ENCODE peak calls at places on chromosomes 3 and 15, in ten cellular contexts. R, B, J, Y, N, X, W, Z, D and M are unnamed samples.
A peak's percentile ranks its signal among the peaks of the same experiment; 100 is the strongest.

GRCh38 chr15:28936481-28936881 is 50.7 kb downstream of the APBA2 start:
- DNase-seq in R (no peak), B (no peak), J (no peak), Y (no peak), N (no peak), X (no peak), W (no peak), Z (no peak), D (no peak), M (no peak)

GRCh38 chr3:31943041-31943440 is 38.0 kb downstream of the OSBPL10 start:
- DNase-seq in R (no peak), B (no peak), J (no peak), Y (no peak), N (no peak), X (no peak), W (no peak), Z (no peak), D (no peak), M (no peak)

GRCh38 chr15:68818088-68818670 is 2.5 kb downstream of the ANP32A start:
- DNase-seq in R (peak; percentile 42), B (peak; percentile 64), J (peak; percentile 93), Y (peak; percentile 77), N (peak; percentile 69), X (peak; percentile 57), W (peak; percentile 73), Z (peak; percentile 50), D (peak; percentile 56), M (peak; percentile 67)

GRCh38 chr3:159855599-159856495 is 132.8 kb upstream of the IL12A start:
- DNase-seq in R (no peak), B (no peak), J (no peak), Y (no peak), N (no peak), X (no peak), W (no peak), Z (no peak), D (no peak), M (no peak)

GRCh38 chr3:39724233-39724846 is 85.1 kb upstream of the MYRIP start:
- DNase-seq in R (no peak), B (no peak), J (peak; percentile 2), Y (no peak), N (no peak), X (no peak), W (peak; percentile 33), Z (no peak), D (no peak), M (no peak)

GRCh38 chr3:128243602-128244504 is 90.6 kb downstream of the EEFSEC start:
- DNase-seq in R (no peak), B (no peak), J (no peak), Y (no peak), N (no peak), X (no peak), W (no peak), Z (no peak), D (no peak), M (no peak)

GRCh38 chr3:177141899-177142651 is 55.2 kb downstream of the TBL1XR1 start:
- DNase-seq in R (no peak), B (no peak), J (no peak), Y (no peak), N (no peak), X (peak; percentile 42), W (no peak), Z (no peak), D (no peak), M (no peak)

GRCh38 chr15:60972301-60972700 is 256.8 kb downstream of the RORA start:
- DNase-seq in R (no peak), B (no peak), J (no peak), Y (no peak), N (no peak), X (no peak), W (peak; percentile 73), Z (no peak), D (no peak), M (no peak)

GRCh38 chr15:41891226-41891625 is 2.6 kb downstream of the SPTBN5 start:
- DNase-seq in R (no peak), B (no peak), J (no peak), Y (no peak), N (no peak), X (no peak), W (no peak), Z (no peak), D (no peak), M (no peak)

GRCh38 chr3:61926913-61927312 is 365.5 kb downstream of the PTPRG start:
- DNase-seq in R (no peak), B (no peak), J (no peak), Y (no peak), N (no peak), X (no peak), W (peak; percentile 84), Z (no peak), D (no peak), M (no peak)

GRCh38 chr15:90334304-90334731 is 17.8 kb upstream of the ZNF774 start:
- DNase-seq in R (no peak), B (no peak), J (no peak), Y (no peak), N (no peak), X (no peak), W (no peak), Z (no peak), D (no peak), M (no peak)

GRCh38 chr3:53641397-53641796 is 147.0 kb downstream of the CACNA1D start:
- DNase-seq in R (no peak), B (no peak), J (no peak), Y (no peak), N (no peak), X (no peak), W (no peak), Z (no peak), D (no peak), M (no peak)

GRCh38 chr3:124260206-124260915 is 268.4 kb upstream of the ROPN1 start:
- DNase-seq in R (no peak), B (peak; percentile 50), J (peak; percentile 16), Y (peak; percentile 61), N (peak; percentile 63), X (no peak), W (peak; percentile 80), Z (no peak), D (no peak), M (no peak)

GRCh38 chr15:65611888-65612615 is 1.1 kb upstream of the INTS14 start:
- DNase-seq in R (no peak), B (no peak), J (no peak), Y (no peak), N (no peak), X (no peak), W (no peak), Z (no peak), D (no peak), M (no peak)

GRCh38 chr3:129106320-129106719 is 15.3 kb downstream of the RAB43 start:
- DNase-seq in R (no peak), B (no peak), J (no peak), Y (peak; percentile 42), N (no peak), X (peak; percentile 74), W (no peak), Z (no peak), D (no peak), M (peak; percentile 43)

GRCh38 chr3:71078199-71078598 is 505.3 kb downstream of the FOXP1 start:
- DNase-seq in R (no peak), B (no peak), J (no peak), Y (no peak), N (no peak), X (no peak), W (no peak), Z (no peak), D (no peak), M (no peak)

GRCh38 chr3:55434789-55435188 is 52.3 kb downstream of the WNT5A start:
- DNase-seq in R (no peak), B (no peak), J (peak; percentile 38), Y (no peak), N (no peak), X (peak; percentile 60), W (peak; percentile 55), Z (no peak), D (no peak), M (no peak)
- TF ChIP-seq CTCF in R (no peak), B (no peak), J (peak; percentile 64), Y (no peak), N (no peak), X (peak; percentile 79), W (peak; percentile 69), Z (no peak), D (peak; percentile 57), M (no peak)

DNA sequence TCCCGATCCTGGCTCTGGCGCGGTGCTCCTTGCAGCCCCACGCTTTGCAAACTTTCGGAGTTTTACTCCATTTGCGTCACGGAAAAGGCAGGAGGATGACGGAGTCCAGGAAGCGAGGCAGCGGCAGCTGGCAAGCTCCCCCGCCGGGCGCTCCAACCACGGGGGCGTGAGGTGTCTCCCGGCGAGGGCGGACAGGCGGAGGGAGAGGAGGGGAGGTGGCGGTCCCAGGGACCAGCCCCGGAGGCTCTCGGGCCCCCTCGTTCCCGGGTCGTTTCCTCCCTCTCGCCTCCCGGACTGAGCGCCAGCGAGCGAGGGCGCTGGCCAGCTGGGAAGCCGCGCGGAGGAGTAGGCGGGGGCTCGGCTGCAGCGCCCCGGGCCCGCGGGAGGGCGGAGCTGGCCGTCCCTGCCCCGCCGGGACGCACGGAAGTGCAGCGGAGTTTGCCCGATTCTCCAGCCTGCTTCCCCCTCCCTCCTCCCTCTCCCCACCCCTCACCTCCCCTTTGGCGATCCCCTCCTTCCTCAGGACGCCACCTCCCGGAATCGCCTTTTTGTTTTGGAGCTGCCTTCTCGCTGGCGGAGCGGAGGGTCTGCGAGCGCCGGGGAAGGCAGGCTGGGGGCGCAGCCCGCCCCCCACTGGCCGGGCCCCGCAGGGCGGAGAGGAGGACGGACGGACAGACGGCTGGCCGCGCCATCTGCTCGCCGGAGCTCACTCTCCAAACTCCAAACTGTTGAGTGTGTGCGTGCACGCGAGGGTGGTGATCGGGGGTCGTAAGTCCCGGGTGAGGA is at the start of gene SNX33:
- DNase-seq in R (no peak), B (peak; percentile 80), J (peak; percentile 89), Y (peak; percentile 66), N (peak; percentile 87), X (peak; percentile 25), W (peak; percentile 92), Z (peak; percentile 30), D (peak; percentile 65), M (peak; percentile 89)
- TF ChIP-seq CTCF in R (peak; percentile 33), B (no peak), J (peak; percentile 58), Y (peak; percentile 28), N (peak; percentile 57), X (peak; percentile 50), W (peak; percentile 29), Z (no peak), D (peak; percentile 61), M (peak; percentile 65)

DNA sequence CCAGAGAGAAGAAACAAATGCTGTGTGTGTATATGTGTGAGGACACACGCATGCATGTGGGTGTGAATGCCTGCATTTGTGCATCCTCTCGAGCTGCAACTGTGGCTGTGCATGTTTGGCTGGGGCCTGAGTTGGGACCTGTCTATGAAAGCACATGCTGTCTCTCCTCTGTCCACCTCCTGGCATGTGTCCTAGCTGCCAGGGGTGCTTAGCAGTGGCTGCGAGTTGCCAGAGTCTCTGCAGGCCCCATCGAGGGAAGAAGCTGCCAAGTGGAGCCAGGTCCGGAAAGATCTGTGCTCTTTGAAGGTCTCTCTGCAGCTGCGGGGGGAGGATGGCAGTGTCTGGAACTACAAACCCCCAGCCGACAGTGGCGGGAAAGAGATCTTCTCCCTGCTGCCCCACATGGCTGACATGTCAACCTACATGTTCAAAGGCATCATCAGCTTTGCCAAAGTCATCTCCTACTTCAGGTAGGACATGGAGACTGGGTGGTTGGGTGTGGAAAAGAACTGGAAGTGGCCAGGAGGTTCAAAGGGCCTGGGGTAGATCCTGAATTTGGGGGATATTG is 30.7 kb downstream of the NR1I2 start:
- DNase-seq in R (no peak), B (no peak), J (no peak), Y (no peak), N (peak; percentile 57), X (no peak), W (no peak), Z (no peak), D (no peak), M (no peak)
- TF ChIP-seq CTCF in R (no peak), B (no peak), J (no peak), Y (no peak), N (no peak), X (no peak), W (no peak), Z (no peak), D (no peak), M (no peak)

GRCh38 chr3:197584733-197585132 is 29.0 kb upstream of the BDH1 start:
- DNase-seq in R (no peak), B (no peak), J (no peak), Y (no peak), N (no peak), X (no peak), W (no peak), Z (no peak), D (no peak), M (no peak)
- TF ChIP-seq CTCF in R (no peak), B (no peak), J (no peak), Y (no peak), N (no peak), X (no peak), W (no peak), Z (no peak), D (no peak), M (no peak)